ENCODE peak calls at places on chromosomes 12 and 14, in four cellular contexts. H, D, Q and F are unnamed samples. For H3K36me3, the result is how much of the 10 kb centered on the place peaks cover.

GRCh38 chr14:54772451-54772881 is 130.2 kb downstream of the GCH1 start:
- DNase-seq in D (no peak), H (no peak), Q (peak), F (peak)

GRCh38 chr14:36161781-36162180 is 14.7 kb downstream of the PTCSC3 start:
- DNase-seq in D (peak), H (no peak), Q (no peak), F (peak)

GRCh38 chr12:132672678-132673077 is 14.5 kb downstream of the POLE start:
- DNase-seq in H (no peak), Q (no peak), D (no peak), F (no peak)

GRCh38 chr14:104876251-104876699 is 11.2 kb downstream of the CEP170B start:
- DNase-seq in Q (peak), H (no peak), D (no peak), F (peak)

GRCh38 chr14:95265106-95266094 is 54.3 kb downstream of the CLMN start:
- DNase-seq in H (peak), Q (peak), D (peak), F (no peak)

GRCh38 chr14:104886690-104887622 is 21.9 kb downstream of the CEP170B start:
- DNase-seq in D (no peak), H (peak), Q (no peak), F (peak)

GRCh38 chr14:73633517-73634332 is 11.1 kb upstream of the DNAL1 start:
- DNase-seq in Q (peak), H (peak), D (peak), F (peak)

GRCh38 chr14:40410708-40411107 is 978.5 kb upstream of the FBXO33 start:
- DNase-seq in Q (no peak), D (no peak), H (no peak), F (no peak)

GRCh38 chr12:130552483-130552996 is 163.6 kb downstream of the RIMBP2 start:
- DNase-seq in H (no peak), Q (peak), D (no peak), F (peak)

GRCh38 chr14:96576359-96576758 is 74.2 kb downstream of the PAPOLA start:
- DNase-seq in D (no peak), H (no peak), Q (no peak), F (no peak)

GRCh38 chr12:132489602-132490239 is at the start of gene FBRSL1:
- DNase-seq in Q (peak), H (peak), D (peak), F (peak)

GRCh38 chr12:22670762-22671161 is 45.8 kb downstream of the ETNK1 start:
- DNase-seq in D (no peak), Q (peak), H (no peak), F (no peak)

GRCh38 chr12:53427905-53428594 is 4.4 kb downstream of the AMHR2 start:
- DNase-seq in D (peak), H (no peak), Q (peak), F (no peak)

GRCh38 chr14:49863483-49864262 is 11.1 kb upstream of the NEMF start:
- DNase-seq in H (no peak), D (no peak), Q (peak), F (no peak)

GRCh38 chr12:57477710-57478681 is 1.7 kb downstream of the ARHGAP9 start:
- DNase-seq in D (no peak), Q (no peak), H (peak), F (no peak)

GRCh38 chr12:12620730-12621315 is 9.1 kb downstream of the CREBL2 start:
- DNase-seq in Q (no peak), D (no peak), H (no peak), F (no peak)

GRCh38 chr14:105075364-105076295 is 10.4 kb upstream of the GPR132 start:
- DNase-seq in H (peak), Q (peak), D (no peak), F (peak)

GRCh38 chr12:1842183-1842904 is 22.0 kb downstream of the LRTM2 start:
- DNase-seq in Q (no peak), H (no peak), D (no peak), F (peak)

GRCh38 chr12:116121453-116121871 is 156.0 kb downstream of the MED13L start:
- DNase-seq in Q (peak), D (no peak), H (no peak), F (no peak)

GRCh38 chr14:92190768-92191167 is 69.0 kb downstream of the CPSF2 start:
- DNase-seq in H (no peak), D (no peak), Q (no peak), F (no peak)

GRCh38 chr14:50055461-50056228 is 60.7 kb downstream of the VCPKMT start:
- DNase-seq in Q (peak), D (no peak), H (no peak), F (no peak)

GRCh38 chr12:5467941-5468340 is 36.0 kb downstream of the NTF3 start:
- DNase-seq in H (no peak), Q (no peak), D (no peak), F (no peak)

DNA sequence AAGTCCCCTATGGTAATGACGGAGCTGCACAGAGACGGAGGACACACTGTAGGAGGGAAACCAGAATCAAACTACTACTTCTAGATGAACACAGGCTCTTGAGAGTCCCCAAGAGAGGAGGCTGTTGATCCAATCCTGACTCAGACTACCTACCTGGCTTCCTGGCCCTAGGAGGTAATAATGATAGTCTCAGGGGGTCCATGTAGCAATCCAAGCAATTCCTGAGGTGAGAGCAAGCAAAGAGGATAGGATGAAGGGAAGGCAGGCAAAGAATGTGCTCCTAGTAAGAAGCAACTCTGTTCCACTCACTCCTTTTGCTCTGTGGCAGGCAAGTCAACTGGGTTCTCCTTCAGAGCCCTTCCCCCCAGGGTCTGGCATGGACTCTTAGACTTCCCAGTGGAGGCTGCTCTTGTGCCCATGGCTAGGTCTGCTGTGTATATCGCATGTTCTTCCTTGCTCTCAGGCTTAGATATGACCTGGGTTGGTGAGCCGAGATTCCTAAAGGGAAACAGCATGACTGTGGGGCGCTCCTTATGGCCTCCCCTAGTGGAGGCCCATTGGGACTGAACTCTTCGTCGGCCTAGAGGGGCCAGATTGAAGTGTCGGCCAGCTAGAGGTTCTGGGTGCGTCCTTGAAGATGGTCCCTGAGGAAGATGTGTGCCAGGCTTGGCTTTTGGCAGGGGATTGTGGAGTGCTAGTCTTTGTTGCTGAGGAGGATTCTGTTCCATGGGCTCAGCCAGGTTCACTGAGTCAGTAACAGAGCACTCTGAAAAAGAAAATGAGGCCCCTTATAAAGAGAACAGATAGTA is 2.1 kb downstream of the TINF2 start:
- DNase-seq in D (no peak), Q (no peak), H (no peak), F (no peak)
- H3K36me3 ChIP-seq in D (under half), Q (under half), H (under half), F (under half)

GRCh38 chr12:96257550-96258392 is 63.6 kb downstream of the ELK3 start:
- DNase-seq in H (no peak), Q (peak), D (no peak), F (no peak)
- H3K36me3 ChIP-seq in H (under half), Q (under half), D (under half), F (under half)

GRCh38 chr12:118409834-118410233 is 33.5 kb downstream of the SUDS3 start:
- DNase-seq in D (no peak), H (no peak), Q (no peak), F (no peak)
- H3K36me3 ChIP-seq in D (under half), H (under half), Q (under half), F (under half)

GRCh38 chr14:26905219-26905618 is 307.4 kb upstream of the NOVA1 start:
- DNase-seq in D (no peak), Q (no peak), H (no peak), F (no peak)
- H3K36me3 ChIP-seq in D (under half), Q (under half), H (under half), F (under half)

GRCh38 chr14:31545328-31545727 is 15.9 kb upstream of the NUBPL start:
- DNase-seq in H (no peak), Q (no peak), D (no peak), F (no peak)

GRCh38 chr14:31541702-31542101 is 19.5 kb upstream of the NUBPL start:
- DNase-seq in H (no peak), Q (no peak), D (no peak), F (no peak)

GRCh38 chr14:31549817-31550216 is 11.4 kb upstream of the NUBPL start:
- DNase-seq in D (no peak), H (no peak), Q (no peak), F (no peak)

DNA sequence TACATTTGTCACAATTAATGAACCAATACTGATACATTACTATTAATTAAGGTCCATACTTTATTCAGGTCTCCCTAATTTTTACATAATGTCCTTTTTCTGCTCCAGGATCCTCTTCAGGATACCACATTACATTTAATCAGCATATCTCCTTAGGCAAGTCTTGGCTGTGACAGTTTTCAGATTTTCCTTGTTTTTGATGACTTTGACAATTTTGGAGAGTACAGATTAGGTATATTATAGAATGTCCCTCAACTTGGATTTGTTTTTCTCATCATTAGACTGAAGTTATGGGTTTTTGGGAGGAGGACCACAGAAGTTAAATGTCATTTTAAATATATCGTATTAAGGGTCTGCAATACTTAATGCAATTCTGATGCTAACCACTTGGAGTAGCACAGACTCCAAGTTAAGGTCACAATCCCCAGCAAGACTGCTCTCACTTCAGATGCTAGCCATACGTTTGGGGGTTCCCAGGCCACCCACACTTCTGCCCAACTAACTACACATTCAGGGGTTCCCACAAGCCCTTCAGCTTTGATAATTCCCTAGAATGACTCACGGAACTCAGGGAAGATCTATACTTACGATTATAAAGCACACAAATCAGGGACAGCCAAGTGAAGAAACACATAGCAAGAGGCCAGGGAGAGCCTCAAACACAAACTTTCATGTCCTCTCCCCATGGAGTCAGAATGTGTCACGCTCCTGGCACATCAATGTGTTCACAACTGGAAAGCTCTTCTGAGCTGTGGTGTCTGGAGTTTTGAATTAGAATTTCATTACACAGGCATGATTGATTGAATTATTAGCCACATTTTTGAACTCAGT is 17.0 kb upstream of the NUBPL start:
- DNase-seq in H (no peak), D (no peak), Q (peak), F (no peak)
- H3K36me3 ChIP-seq in H (under half), D (under half), Q (under half), F (under half)

GRCh38 chr14:24918822-24919221 is 131.1 kb downstream of the STXBP6 start:
- DNase-seq in H (no peak), Q (no peak), D (no peak), F (no peak)

GRCh38 chr14:24920265-24921080 is 129.5 kb downstream of the STXBP6 start:
- DNase-seq in Q (no peak), D (no peak), H (no peak), F (no peak)

GRCh38 chr14:24924544-24924943 is 125.4 kb downstream of the STXBP6 start:
- DNase-seq in D (no peak), H (no peak), Q (no peak), F (no peak)

GRCh38 chr14:24915958-24916595 is 133.9 kb downstream of the STXBP6 start:
- DNase-seq in D (no peak), H (no peak), Q (peak), F (no peak)

DNA sequence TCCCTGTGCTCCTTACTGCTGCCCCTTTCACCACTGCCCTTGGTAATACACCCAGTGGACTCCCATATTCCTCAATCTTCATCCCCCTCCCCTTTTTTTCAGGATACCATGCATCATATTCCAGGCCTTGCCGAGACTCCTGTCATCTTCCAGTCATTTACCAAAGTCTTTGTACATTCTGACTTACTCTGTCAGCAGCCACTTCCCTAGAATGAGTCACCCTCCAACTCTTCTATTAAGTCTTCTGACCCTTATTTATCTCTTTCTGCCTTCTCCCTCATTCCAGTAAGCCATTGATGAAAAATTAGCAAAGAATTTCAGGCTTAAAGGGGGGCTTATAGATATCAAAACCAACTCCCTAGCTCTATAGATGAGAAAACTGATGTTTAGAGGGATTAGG is 128.0 kb downstream of the STXBP6 start:
- DNase-seq in H (no peak), D (no peak), Q (peak), F (no peak)
- H3K36me3 ChIP-seq in H (under half), D (under half), Q (under half), F (under half)

DNA sequence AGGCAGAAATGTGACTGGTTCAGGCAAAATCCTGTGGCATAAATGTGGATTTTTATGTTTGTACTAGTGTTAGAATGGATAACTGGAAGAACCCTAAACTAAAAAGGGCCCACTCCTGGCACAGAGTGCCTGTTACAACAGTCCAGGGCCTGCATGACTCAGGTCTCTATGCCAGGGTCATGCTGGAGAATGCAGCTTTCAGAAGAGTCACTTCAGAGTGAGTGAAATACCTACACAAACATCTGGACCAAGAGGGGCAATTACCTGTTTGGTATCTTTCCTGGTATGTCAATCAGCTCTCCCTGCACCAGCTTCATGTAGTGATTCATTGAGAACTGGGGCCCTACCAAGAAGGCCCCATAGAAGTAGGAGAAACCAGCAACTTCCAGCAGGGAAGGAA is 10.0 kb downstream of the EMG1 start:
- DNase-seq in H (no peak), D (no peak), Q (peak), F (no peak)
- H3K36me3 ChIP-seq in H (under half), D (under half), Q (under half), F (under half)

DNA sequence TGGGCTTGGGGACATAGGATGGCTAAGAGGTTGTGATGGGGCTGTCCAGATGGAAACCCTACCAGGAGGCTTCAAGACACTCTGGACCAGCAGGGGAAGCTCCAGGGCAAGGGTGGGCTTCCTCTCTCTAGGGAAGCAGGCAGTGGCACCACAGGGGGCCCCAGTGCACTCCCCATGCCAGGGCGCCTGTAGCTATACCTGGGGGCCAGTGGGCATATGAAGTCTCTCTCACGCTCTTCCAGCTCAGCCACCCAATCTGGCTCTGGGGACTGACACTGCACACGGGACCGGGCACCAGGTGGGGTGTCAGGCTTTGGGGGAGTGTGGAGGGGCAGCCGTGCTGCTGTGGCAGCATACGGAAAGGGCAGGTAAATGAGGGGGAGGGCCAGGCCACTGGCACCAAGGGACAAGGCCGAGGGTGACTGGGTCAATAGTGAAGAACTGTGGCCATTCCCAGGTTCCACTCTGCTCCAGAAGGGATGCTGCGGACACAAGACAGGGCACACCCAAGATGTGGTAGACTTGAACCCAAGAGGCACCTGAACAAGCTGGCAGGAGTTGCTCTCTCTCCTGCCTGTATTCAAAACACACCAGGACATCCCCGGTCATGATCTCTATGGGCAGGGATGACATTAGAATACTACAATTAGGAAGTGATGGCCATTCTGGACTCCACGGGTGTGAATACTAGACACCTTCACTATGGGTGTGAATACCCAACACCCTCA is 27.5 kb downstream of the RFLNA start:
- DNase-seq in H (no peak), Q (peak), D (no peak), F (no peak)
- H3K36me3 ChIP-seq in H (under half), Q (under half), D (under half), F (under half)

DNA sequence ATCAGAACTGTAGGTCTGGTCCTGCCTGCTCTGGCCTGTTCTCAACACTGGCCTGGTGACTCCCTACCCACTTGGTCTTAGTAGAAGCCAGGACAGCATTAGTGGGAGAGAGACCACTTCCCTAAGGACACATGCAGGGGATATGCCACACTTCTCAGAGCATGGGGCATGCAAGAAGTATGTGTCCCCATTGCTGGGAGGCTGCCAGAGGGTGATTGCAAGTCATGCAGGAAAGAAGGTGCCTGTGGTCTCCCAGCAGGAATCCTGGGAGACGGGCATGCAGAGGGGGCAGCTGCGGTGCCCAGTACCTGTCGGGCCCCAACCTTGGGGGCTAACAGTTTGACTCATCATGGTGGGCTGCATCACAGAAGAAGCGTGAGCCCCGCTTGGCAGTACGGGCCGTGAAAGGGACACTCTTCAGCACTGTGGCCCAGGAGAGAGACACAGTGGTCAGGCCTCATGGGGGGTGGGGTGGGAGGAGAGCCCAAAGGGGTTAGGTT is 23.0 kb downstream of the PRPF40B start:
- DNase-seq in H (no peak), D (no peak), Q (no peak), F (no peak)
- H3K36me3 ChIP-seq in H (half or more), D (under half), Q (under half), F (half or more)

GRCh38 chr12:19941096-19941495 is 427.2 kb upstream of the PDE3A start:
- DNase-seq in Q (no peak), H (no peak), D (no peak), F (no peak)

GRCh38 chr12:19937161-19937560 is 431.2 kb upstream of the PDE3A start:
- DNase-seq in H (no peak), Q (no peak), D (no peak), F (no peak)

GRCh38 chr12:19933924-19934323 is 434.4 kb upstream of the PDE3A start:
- DNase-seq in H (no peak), D (no peak), Q (no peak), F (no peak)

GRCh38 chr12:19938031-19938430 is 430.3 kb upstream of the PDE3A start:
- DNase-seq in Q (no peak), D (no peak), H (no peak), F (no peak)
- H3K36me3 ChIP-seq in Q (under half), D (under half), H (under half), F (under half)